ENCODE peak calls at places on chromosomes 5 and 9, in nine cellular contexts. Q is transverse colon, N is foreskin fibroblast, E is AG04449, O is AG09319, Y is right lobe of liver, S is WTC11, M is HepG2, R is nephron progenitor cell. A is an unnamed sample.

GRCh38 chr5:63555874-63556273 is 406.4 kb downstream of the HTR1A start:
- DNase-seq in Q (no peak), N (no peak), E (no peak), O (no peak), Y (no peak), S (no peak), M (no peak), R (no peak), A (no peak)

GRCh38 chr5:118233601-118234000 is 754.7 kb downstream of the DTWD2 start:
- DNase-seq in Q (no peak), N (no peak), E (peak), O (no peak), Y (no peak), S (no peak), M (no peak), R (no peak), A (no peak)

GRCh38 chr9:70959366-70959765 is 162.1 kb downstream of the TRPM3 start:
- DNase-seq in Q (no peak), N (no peak), E (no peak), O (no peak), Y (no peak), S (no peak), M (no peak), R (no peak), A (no peak)

GRCh38 chr5:156991714-156992113 is 28.7 kb upstream of the TIMD4 start:
- DNase-seq in Q (no peak), N (no peak), E (no peak), O (no peak), Y (no peak), S (no peak), M (peak), R (no peak), A (no peak)

GRCh38 chr9:113468716-113469448 is 5.4 kb downstream of the RGS3 start:
- DNase-seq in Q (no peak), N (peak), E (no peak), O (no peak), Y (no peak), S (no peak), M (no peak), R (no peak), A (no peak)

GRCh38 chr5:143153332-143154119 is 250.0 kb downstream of the NR3C1 start:
- DNase-seq in Q (peak), N (peak), E (peak), O (peak), Y (no peak), S (no peak), M (no peak), R (no peak), A (peak)

GRCh38 chr5:72656331-72656730 is 149.1 kb upstream of the ZNF366 start:
- DNase-seq in Q (no peak), N (no peak), E (no peak), O (no peak), Y (no peak), S (no peak), M (no peak), R (no peak), A (no peak)

GRCh38 chr5:87300744-87301143 is 33.1 kb downstream of the RASA1 start:
- DNase-seq in Q (no peak), N (peak), E (peak), O (peak), Y (no peak), S (no peak), M (peak), R (no peak), A (peak)

GRCh38 chr5:132456553-132457361 is 33.8 kb downstream of the IRF1 start:
- DNase-seq in Q (peak), N (peak), E (no peak), O (no peak), Y (peak), S (no peak), M (no peak), R (no peak), A (no peak)

GRCh38 chr5:172399826-172400225 is 54.5 kb downstream of the SH3PXD2B start:
- DNase-seq in Q (no peak), N (no peak), E (no peak), O (no peak), Y (no peak), S (no peak), M (no peak), R (no peak), A (no peak)

GRCh38 chr5:78587081-78587774 is 61.3 kb downstream of the LHFPL2 start:
- DNase-seq in Q (no peak), N (peak), E (no peak), O (peak), Y (no peak), S (no peak), M (no peak), R (no peak), A (no peak)

GRCh38 chr5:154677921-154678320 is 77.3 kb upstream of the LARP1 start:
- DNase-seq in Q (no peak), N (peak), E (no peak), O (no peak), Y (no peak), S (no peak), M (no peak), R (no peak), A (no peak)

DNA sequence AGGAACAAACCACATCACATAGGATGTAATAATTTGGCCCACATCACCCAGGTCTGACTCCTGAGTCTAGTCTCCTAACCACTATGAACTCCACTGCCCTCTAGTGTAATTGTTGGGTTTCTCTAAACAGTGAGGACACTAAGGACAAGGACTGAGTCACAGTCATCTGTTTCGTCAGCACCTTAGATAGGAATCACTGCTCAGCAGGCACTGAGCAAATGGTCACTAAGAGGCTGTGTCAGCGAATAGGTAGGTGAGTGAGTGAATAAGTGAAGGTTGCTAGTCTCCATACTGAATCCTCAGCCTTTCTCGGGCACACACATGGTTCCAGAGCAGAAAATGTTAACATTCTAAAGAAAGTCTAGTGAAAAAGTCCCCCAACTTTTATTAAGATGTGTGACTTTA is 278.6 kb downstream of the SPOCK1 start:
- DNase-seq in Q (no peak), N (peak), E (peak), O (peak), Y (no peak), S (no peak), M (peak), R (no peak), A (peak)
- TF ChIP-seq CTCF in Q (no peak), N (peak), E (peak), O (peak), Y (peak), S (peak), M (peak), R (peak), A (peak)

GRCh38 chr5:10111575-10111974 is 138.1 kb downstream of the ATPSCKMT start:
- DNase-seq in Q (peak), N (peak), E (no peak), O (peak), Y (no peak), S (peak), M (peak), R (peak), A (peak)
- TF ChIP-seq CTCF in Q (no peak), N (peak), E (peak), O (peak), Y (no peak), S (peak), M (peak), R (peak), A (peak)

GRCh38 chr5:152595327-152595890 is 190.3 kb upstream of the NMUR2 start:
- DNase-seq in Q (no peak), N (no peak), E (no peak), O (no peak), Y (no peak), S (no peak), M (no peak), R (no peak), A (no peak)

GRCh38 chr5:152592416-152592815 is 187.3 kb upstream of the NMUR2 start:
- DNase-seq in Q (no peak), N (no peak), E (no peak), O (no peak), Y (no peak), S (no peak), M (no peak), R (no peak), A (no peak)

GRCh38 chr5:152599096-152599495 is 194.0 kb upstream of the NMUR2 start:
- DNase-seq in Q (no peak), N (no peak), E (no peak), O (no peak), Y (no peak), S (no peak), M (no peak), R (no peak), A (no peak)

GRCh38 chr5:152593388-152593787 is 188.3 kb upstream of the NMUR2 start:
- DNase-seq in Q (no peak), N (no peak), E (no peak), O (no peak), Y (no peak), S (no peak), M (peak), R (no peak), A (no peak)
- TF ChIP-seq CTCF in Q (no peak), N (no peak), E (no peak), O (no peak), Y (no peak), S (no peak), M (no peak), R (no peak), A (no peak)

GRCh38 chr5:90135979-90136378 is 273.6 kb downstream of the CETN3 start:
- DNase-seq in Q (peak), N (no peak), E (no peak), O (no peak), Y (peak), S (peak), M (peak), R (peak), A (no peak)
- TF ChIP-seq CTCF in Q (peak), N (no peak), E (no peak), O (no peak), Y (no peak), S (peak), M (peak), R (peak), A (peak)

GRCh38 chr5:7850533-7851239 is at the start of gene CFAP90:
- DNase-seq in Q (peak), N (peak), E (no peak), O (no peak), Y (peak), S (peak), M (peak), R (peak), A (peak)
- TF ChIP-seq CTCF in Q (no peak), N (peak), E (peak), O (peak), Y (no peak), S (no peak), M (peak), R (peak), A (peak)

GRCh38 chr9:90188656-90189055 is 454.0 kb downstream of the DIRAS2 start:
- DNase-seq in Q (no peak), N (no peak), E (no peak), O (no peak), Y (no peak), S (no peak), M (no peak), R (no peak), A (no peak)

GRCh38 chr9:90189306-90189705 is 453.3 kb downstream of the DIRAS2 start:
- DNase-seq in Q (no peak), N (no peak), E (no peak), O (no peak), Y (no peak), S (no peak), M (no peak), R (no peak), A (no peak)
- TF ChIP-seq CTCF in Q (no peak), N (no peak), E (no peak), O (no peak), Y (no peak), S (no peak), M (no peak), R (no peak), A (no peak)

A was measured in brain microvascular endothelial cell.